ENCODE peak calls at places on chromosome 4, in seven cellular contexts. One of them, this sample, is unnamed. For H3K27me3, the result is how much of the 10 kb centered on the place peaks cover.

GRCh38 chr4:137421796-137422195 is 110.5 kb downstream of the PCDH18 start:
- DNase-seq in Caco-2: no peak
- DNase-seq in left ventricle myocardium inferior: no peak
- DNase-seq in psoas muscle: no peak
- DNase-seq in CD8-positive, alpha-beta memory T cell: no peak
- DNase-seq in IMR-90: peak
- DNase-seq in heart left ventricle: no peak
- DNase-seq in this sample: no peak

GRCh38 chr4:58093352-58093751 is 983.2 kb upstream of the IGFBP7 start:
- DNase-seq in Caco-2: no peak
- DNase-seq in left ventricle myocardium inferior: no peak
- DNase-seq in psoas muscle: no peak
- DNase-seq in CD8-positive, alpha-beta memory T cell: no peak
- DNase-seq in IMR-90: no peak
- DNase-seq in heart left ventricle: no peak
- DNase-seq in this sample: no peak

GRCh38 chr4:119498520-119498919 is 130.1 kb downstream of the PDE5A start:
- DNase-seq in Caco-2: no peak
- DNase-seq in left ventricle myocardium inferior: peak
- DNase-seq in psoas muscle: no peak
- DNase-seq in CD8-positive, alpha-beta memory T cell: no peak
- DNase-seq in IMR-90: peak
- DNase-seq in heart left ventricle: no peak
- DNase-seq in this sample: no peak

GRCh38 chr4:166315721-166316467 is 442.9 kb downstream of the TLL1 start:
- DNase-seq in Caco-2: no peak
- DNase-seq in left ventricle myocardium inferior: no peak
- DNase-seq in psoas muscle: no peak
- DNase-seq in CD8-positive, alpha-beta memory T cell: no peak
- DNase-seq in IMR-90: no peak
- DNase-seq in heart left ventricle: no peak
- DNase-seq in this sample: no peak

GRCh38 chr4:68175562-68176155 is 46.0 kb upstream of the TMPRSS11F start:
- DNase-seq in Caco-2: peak
- DNase-seq in left ventricle myocardium inferior: no peak
- DNase-seq in psoas muscle: no peak
- DNase-seq in CD8-positive, alpha-beta memory T cell: no peak
- DNase-seq in IMR-90: peak
- DNase-seq in heart left ventricle: no peak
- DNase-seq in this sample: no peak

GRCh38 chr4:9880411-9881197 is 99.2 kb downstream of the DRD5 start:
- DNase-seq in Caco-2: no peak
- DNase-seq in left ventricle myocardium inferior: no peak
- DNase-seq in psoas muscle: no peak
- DNase-seq in CD8-positive, alpha-beta memory T cell: no peak
- DNase-seq in IMR-90: no peak
- DNase-seq in heart left ventricle: no peak
- DNase-seq in this sample: no peak

GRCh38 chr4:185298728-185299394 is 89.5 kb downstream of the SNX25 start:
- DNase-seq in Caco-2: no peak
- DNase-seq in left ventricle myocardium inferior: no peak
- DNase-seq in psoas muscle: no peak
- DNase-seq in CD8-positive, alpha-beta memory T cell: no peak
- DNase-seq in IMR-90: no peak
- DNase-seq in heart left ventricle: no peak
- DNase-seq in this sample: no peak

GRCh38 chr4:11589676-11590075 is 161.0 kb upstream of the HS3ST1 start:
- DNase-seq in Caco-2: no peak
- DNase-seq in left ventricle myocardium inferior: no peak
- DNase-seq in psoas muscle: no peak
- DNase-seq in CD8-positive, alpha-beta memory T cell: no peak
- DNase-seq in IMR-90: peak
- DNase-seq in heart left ventricle: no peak
- DNase-seq in this sample: no peak

GRCh38 chr4:7291372-7292135 is 99.2 kb downstream of the SORCS2 start:
- DNase-seq in Caco-2: no peak
- DNase-seq in left ventricle myocardium inferior: peak
- DNase-seq in psoas muscle: no peak
- DNase-seq in CD8-positive, alpha-beta memory T cell: no peak
- DNase-seq in IMR-90: peak
- DNase-seq in heart left ventricle: peak
- DNase-seq in this sample: no peak

GRCh38 chr4:6357476-6357875 is 87.8 kb downstream of the WFS1 start:
- DNase-seq in Caco-2: no peak
- DNase-seq in left ventricle myocardium inferior: no peak
- DNase-seq in psoas muscle: no peak
- DNase-seq in CD8-positive, alpha-beta memory T cell: no peak
- DNase-seq in IMR-90: no peak
- DNase-seq in heart left ventricle: no peak
- DNase-seq in this sample: no peak

GRCh38 chr4:102343964-102344519 is 1.2 kb downstream of the SLC39A8 start:
- DNase-seq in Caco-2: no peak
- DNase-seq in left ventricle myocardium inferior: no peak
- DNase-seq in psoas muscle: no peak
- DNase-seq in CD8-positive, alpha-beta memory T cell: no peak
- DNase-seq in IMR-90: peak
- DNase-seq in heart left ventricle: no peak
- DNase-seq in this sample: no peak

GRCh38 chr4:152950402-152951274 is 14.5 kb downstream of the FHDC1 start:
- DNase-seq in Caco-2: no peak
- DNase-seq in left ventricle myocardium inferior: no peak
- DNase-seq in psoas muscle: no peak
- DNase-seq in CD8-positive, alpha-beta memory T cell: no peak
- DNase-seq in IMR-90: no peak
- DNase-seq in heart left ventricle: no peak
- DNase-seq in this sample: no peak

GRCh38 chr4:145885666-145886065 is 53.0 kb downstream of the ZNF827 start:
- DNase-seq in Caco-2: no peak
- DNase-seq in left ventricle myocardium inferior: no peak
- DNase-seq in psoas muscle: no peak
- DNase-seq in CD8-positive, alpha-beta memory T cell: no peak
- DNase-seq in IMR-90: no peak
- DNase-seq in heart left ventricle: no peak
- DNase-seq in this sample: no peak

GRCh38 chr4:77044458-77045124 is 31.2 kb downstream of the CCNI start:
- DNase-seq in Caco-2: peak
- DNase-seq in left ventricle myocardium inferior: no peak
- DNase-seq in psoas muscle: no peak
- DNase-seq in CD8-positive, alpha-beta memory T cell: no peak
- DNase-seq in IMR-90: peak
- DNase-seq in heart left ventricle: no peak
- DNase-seq in this sample: no peak

GRCh38 chr4:52836653-52837052 is 25.5 kb upstream of the RASL11B start:
- DNase-seq in Caco-2: no peak
- DNase-seq in left ventricle myocardium inferior: no peak
- DNase-seq in psoas muscle: no peak
- DNase-seq in CD8-positive, alpha-beta memory T cell: no peak
- DNase-seq in IMR-90: no peak
- DNase-seq in heart left ventricle: no peak
- DNase-seq in this sample: no peak

GRCh38 chr4:151901631-151902030 is 140.8 kb upstream of the GATB start:
- DNase-seq in Caco-2: no peak
- DNase-seq in left ventricle myocardium inferior: no peak
- DNase-seq in psoas muscle: no peak
- DNase-seq in CD8-positive, alpha-beta memory T cell: no peak
- DNase-seq in IMR-90: no peak
- DNase-seq in heart left ventricle: no peak
- DNase-seq in this sample: no peak

DNA sequence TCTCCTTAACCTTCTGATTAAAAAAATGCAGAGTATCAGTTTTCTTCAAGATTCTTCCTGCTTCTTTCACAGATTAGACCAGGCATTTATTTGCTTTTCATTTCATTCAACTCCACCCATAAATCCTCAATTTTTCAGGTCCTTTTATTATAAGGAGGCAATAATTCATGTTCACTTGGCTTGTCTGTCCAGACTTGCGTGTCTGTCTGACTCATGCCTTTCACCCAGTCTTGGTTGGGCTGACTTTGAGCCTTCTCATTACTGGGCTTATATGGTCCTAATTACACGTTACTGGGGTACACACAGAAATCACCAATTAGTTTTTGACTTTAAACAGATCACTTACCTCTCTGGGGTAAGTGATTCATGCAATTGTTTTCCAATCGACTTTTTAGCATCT is 48.8 kb upstream of the GALNT7 start:
- DNase-seq in Caco-2: no peak
- DNase-seq in left ventricle myocardium inferior: no peak
- DNase-seq in psoas muscle: no peak
- DNase-seq in CD8-positive, alpha-beta memory T cell: no peak
- DNase-seq in IMR-90: no peak
- DNase-seq in heart left ventricle: no peak
- DNase-seq in this sample: no peak
- H3K4me3 ChIP-seq in Caco-2: no peak
- H3K4me3 ChIP-seq in left ventricle myocardium inferior: no peak
- H3K4me3 ChIP-seq in psoas muscle: no peak
- H3K4me3 ChIP-seq in CD8-positive, alpha-beta memory T cell: no peak
- H3K4me3 ChIP-seq in IMR-90: no peak
- H3K4me3 ChIP-seq in heart left ventricle: no peak
- H3K4me3 ChIP-seq in this sample: no peak

GRCh38 chr4:80208606-80209005 is 11.3 kb downstream of the PRDM8 start:
- DNase-seq in Caco-2: no peak
- DNase-seq in left ventricle myocardium inferior: no peak
- DNase-seq in psoas muscle: no peak
- DNase-seq in CD8-positive, alpha-beta memory T cell: no peak
- DNase-seq in IMR-90: peak
- DNase-seq in heart left ventricle: no peak
- DNase-seq in this sample: no peak

GRCh38 chr4:80213117-80213815 is 16.0 kb downstream of the PRDM8 start:
- DNase-seq in Caco-2: no peak
- DNase-seq in left ventricle myocardium inferior: no peak
- DNase-seq in psoas muscle: no peak
- DNase-seq in CD8-positive, alpha-beta memory T cell: no peak
- DNase-seq in IMR-90: peak
- DNase-seq in heart left ventricle: no peak
- DNase-seq in this sample: no peak

GRCh38 chr4:80209302-80209701 is 12.0 kb downstream of the PRDM8 start:
- DNase-seq in Caco-2: no peak
- DNase-seq in left ventricle myocardium inferior: no peak
- DNase-seq in psoas muscle: no peak
- DNase-seq in CD8-positive, alpha-beta memory T cell: no peak
- DNase-seq in IMR-90: no peak
- DNase-seq in heart left ventricle: no peak
- DNase-seq in this sample: no peak

GRCh38 chr4:80207664-80208063 is 10.4 kb downstream of the PRDM8 start:
- DNase-seq in Caco-2: no peak
- DNase-seq in left ventricle myocardium inferior: no peak
- DNase-seq in psoas muscle: no peak
- DNase-seq in CD8-positive, alpha-beta memory T cell: no peak
- DNase-seq in IMR-90: no peak
- DNase-seq in heart left ventricle: no peak
- DNase-seq in this sample: no peak

GRCh38 chr4:80210549-80210948 is 13.2 kb downstream of the PRDM8 start:
- DNase-seq in Caco-2: no peak
- DNase-seq in left ventricle myocardium inferior: no peak
- DNase-seq in psoas muscle: no peak
- DNase-seq in CD8-positive, alpha-beta memory T cell: no peak
- DNase-seq in IMR-90: no peak
- DNase-seq in heart left ventricle: no peak
- DNase-seq in this sample: no peak
- H3K27me3 ChIP-seq in Caco-2: under half
- H3K27me3 ChIP-seq in left ventricle myocardium inferior: half or more
- H3K27me3 ChIP-seq in psoas muscle: under half
- H3K27me3 ChIP-seq in CD8-positive, alpha-beta memory T cell: under half
- H3K27me3 ChIP-seq in IMR-90: under half
- H3K27me3 ChIP-seq in heart left ventricle: under half
- H3K27me3 ChIP-seq in this sample: under half

DNA sequence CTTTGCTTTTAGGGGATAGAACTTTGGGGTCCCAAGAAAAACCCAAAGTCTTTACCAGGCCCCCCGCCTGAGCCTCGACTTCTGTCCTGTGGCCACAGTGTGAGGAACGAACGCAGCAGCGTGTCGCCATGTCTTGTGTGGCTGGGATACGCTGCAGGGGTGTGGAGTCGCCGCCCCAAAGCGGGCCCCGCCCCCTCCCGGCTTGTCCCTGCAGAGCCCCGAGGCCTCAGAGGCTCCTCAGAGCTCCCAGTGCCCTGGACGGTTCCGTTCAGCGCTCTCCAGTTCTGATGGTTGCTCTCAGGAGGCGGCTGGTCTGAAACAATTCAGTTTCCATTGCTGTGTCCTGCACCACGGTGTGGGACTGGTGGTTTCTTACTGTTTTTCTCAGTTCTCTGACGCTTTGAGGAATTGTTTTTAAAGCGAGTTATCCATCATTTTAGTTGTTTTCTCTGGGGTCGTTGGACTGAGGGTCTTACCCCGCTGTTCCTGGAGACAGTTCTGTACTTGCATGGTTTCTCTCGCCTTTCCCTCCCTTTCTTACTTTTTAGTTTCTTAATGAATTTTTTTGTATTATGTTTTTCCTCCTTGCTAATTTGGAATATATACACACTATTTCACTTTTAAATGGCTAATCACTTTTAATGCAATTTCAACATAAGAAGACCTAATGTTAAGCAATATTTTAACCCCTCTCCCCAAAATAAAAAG is 1.6 kb upstream of the IDUA start:
- DNase-seq in Caco-2: peak
- DNase-seq in left ventricle myocardium inferior: peak
- DNase-seq in psoas muscle: peak
- DNase-seq in CD8-positive, alpha-beta memory T cell: peak
- DNase-seq in IMR-90: no peak
- DNase-seq in heart left ventricle: peak
- DNase-seq in this sample: peak
- H3K4me3 ChIP-seq in Caco-2: peak
- H3K4me3 ChIP-seq in left ventricle myocardium inferior: peak
- H3K4me3 ChIP-seq in psoas muscle: peak
- H3K4me3 ChIP-seq in CD8-positive, alpha-beta memory T cell: peak
- H3K4me3 ChIP-seq in IMR-90: peak
- H3K4me3 ChIP-seq in heart left ventricle: peak
- H3K4me3 ChIP-seq in this sample: peak

DNA sequence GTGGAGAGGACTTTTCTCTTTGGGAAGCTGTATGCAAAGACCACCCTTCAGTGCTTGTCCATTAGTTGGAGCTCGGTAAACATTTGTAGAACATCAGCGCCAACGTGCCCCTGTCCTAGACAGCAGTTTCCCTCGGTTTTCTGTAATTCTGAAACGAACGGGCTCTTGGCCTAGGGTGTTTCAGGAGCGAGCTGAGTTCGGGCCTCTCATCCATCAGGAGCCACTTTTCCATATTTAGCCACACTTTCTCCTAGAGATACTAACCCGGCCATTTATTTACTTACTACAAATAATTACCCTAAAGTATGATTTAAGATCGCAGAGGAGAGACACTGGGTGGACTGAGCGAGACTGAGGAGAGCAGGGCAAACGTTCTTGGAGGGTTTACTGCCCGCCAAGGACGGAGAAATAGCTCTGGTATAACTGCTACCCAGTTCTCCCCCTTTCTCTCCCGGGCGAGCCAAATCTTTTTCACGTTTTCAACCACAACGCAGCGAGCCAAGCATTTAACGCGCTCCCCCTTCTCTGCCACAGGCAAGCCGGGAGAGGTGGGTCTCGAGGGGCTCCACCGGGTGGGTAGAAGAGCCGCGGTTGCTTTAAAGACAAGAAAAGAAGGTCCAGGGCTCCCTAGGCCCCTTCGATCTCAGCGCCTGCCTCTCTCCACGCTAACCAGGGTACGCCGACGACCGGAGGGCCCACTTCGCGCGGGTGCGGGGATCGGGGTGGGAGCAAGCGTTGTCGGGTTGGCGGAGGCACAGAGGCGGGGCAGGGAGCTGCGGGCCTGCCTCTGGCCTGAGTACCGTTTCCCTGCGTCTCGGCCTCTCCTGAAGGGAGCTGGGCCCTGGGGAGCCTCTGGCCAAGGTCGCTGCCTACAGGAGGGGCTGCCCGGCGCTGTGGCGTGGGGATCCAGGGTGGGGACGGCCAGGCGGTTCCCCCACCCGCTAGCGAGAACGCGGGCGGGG is 10.8 kb upstream of the PITX2 start:
- DNase-seq in Caco-2: no peak
- DNase-seq in left ventricle myocardium inferior: no peak
- DNase-seq in psoas muscle: no peak
- DNase-seq in CD8-positive, alpha-beta memory T cell: no peak
- DNase-seq in IMR-90: no peak
- DNase-seq in heart left ventricle: no peak
- DNase-seq in this sample: no peak
- H3K27me3 ChIP-seq in Caco-2: under half
- H3K27me3 ChIP-seq in left ventricle myocardium inferior: half or more
- H3K27me3 ChIP-seq in psoas muscle: under half
- H3K27me3 ChIP-seq in CD8-positive, alpha-beta memory T cell: half or more
- H3K27me3 ChIP-seq in IMR-90: half or more
- H3K27me3 ChIP-seq in heart left ventricle: half or more
- H3K27me3 ChIP-seq in this sample: under half